ENCODE peak calls at places on chromosomes 5 and 9, in five cellular contexts. V is activated naive CD4-positive, alpha-beta T cell; T is H54; L is AG08395; M is HL-60. I is an unnamed sample.

GRCh38 chr9:28770827-28771226 is 1197.5 kb upstream of the C9orf72 start:
- DNase-seq in V (no peak), T (no peak), L (no peak), M (no peak), I (no peak)

GRCh38 chr9:86575137-86575536 is 220.9 kb upstream of the TUT7 start:
- DNase-seq in V (no peak), T (no peak), L (no peak), M (no peak), I (no peak)

GRCh38 chr5:112703866-112704820 is 33.5 kb upstream of the APC start:
- DNase-seq in V (no peak), T (no peak), L (no peak), M (peak), I (no peak)

GRCh38 chr9:133273098-133273497 is 1.9 kb downstream of the ABO start:
- DNase-seq in V (no peak), T (no peak), L (no peak), M (no peak), I (no peak)

GRCh38 chr9:110886832-110887231 is 151.4 kb downstream of the LPAR1 start:
- DNase-seq in V (no peak), T (no peak), L (peak), M (no peak), I (no peak)

GRCh38 chr9:92538541-92538940 is 2.8 kb upstream of the ECM2 start:
- DNase-seq in V (no peak), T (peak), L (peak), M (peak), I (no peak)

GRCh38 chr9:89483592-89484474 is 14.1 kb downstream of the SEMA4D start:
- DNase-seq in V (peak), T (no peak), L (no peak), M (peak), I (no peak)

GRCh38 chr5:32365623-32366022 is 52.9 kb upstream of the MTMR12 start:
- DNase-seq in V (no peak), T (no peak), L (no peak), M (no peak), I (no peak)

GRCh38 chr9:99497641-99498040 is 275.6 kb downstream of the SEC61B start:
- DNase-seq in V (no peak), T (no peak), L (no peak), M (no peak), I (no peak)

GRCh38 chr9:91060520-91061343 is 259.1 kb downstream of the SYK start:
- DNase-seq in V (no peak), T (peak), L (peak), M (no peak), I (peak)

GRCh38 chr5:140565780-140566095 is 1.1 kb downstream of the SLC35A4 start:
- DNase-seq in V (no peak), T (no peak), L (no peak), M (no peak), I (no peak)

I was measured in A549.